ENCODE peak calls at places on chromosome 21, in eight cellular contexts. F is bronchial epithelial cell; E is left ventricle myocardium inferior; N is kidney epithelial cell; B is lower lobe of right lung; T is fibroblast of the aortic adventitia; U is CD8-positive, alpha-beta T cell; D is heart right ventricle. M is an unnamed sample.

GRCh38 chr21:33123396-33124120 is 53.6 kb downstream of the OLIG1 start:
- DNase-seq in F (peak; percentile 19), E (no peak), N (no peak), B (no peak), T (no peak), U (no peak), D (no peak), M (no peak)

GRCh38 chr21:35046223-35046690 is 2.8 kb downstream of the RUNX1 start:
- DNase-seq in F (no peak), E (no peak), N (no peak), B (no peak), T (no peak), U (no peak), D (no peak), M (no peak)

GRCh38 chr21:42616366-42617340 is 36.8 kb upstream of the PDE9A start:
- DNase-seq in F (no peak), E (no peak), N (no peak), B (no peak), T (no peak), U (peak; percentile 64), D (no peak), M (no peak)

GRCh38 chr21:35303085-35303484 is 254.0 kb upstream of the RUNX1 start:
- DNase-seq in F (peak; percentile 97), E (no peak), N (no peak), B (no peak), T (peak; percentile 84), U (no peak), D (no peak), M (no peak)

GRCh38 chr21:33761104-33762036 is 119.1 kb downstream of the ITSN1 start:
- DNase-seq in F (peak; percentile 95), E (no peak), N (peak; percentile 98), B (no peak), T (peak; percentile 97), U (no peak), D (peak; percentile 34), M (no peak)

GRCh38 chr21:35404247-35404646 is 355.1 kb upstream of the RUNX1 start:
- DNase-seq in F (no peak), E (no peak), N (no peak), B (no peak), T (no peak), U (no peak), D (no peak), M (no peak)

GRCh38 chr21:37546949-37547614 is 180.5 kb downstream of the DYRK1A start:
- DNase-seq in F (no peak), E (no peak), N (peak; percentile 54), B (no peak), T (peak; percentile 20), U (no peak), D (no peak), M (no peak)

GRCh38 chr21:14480601-14481000 is 65.5 kb downstream of the SAMSN1 start:
- DNase-seq in F (peak; percentile 56), E (no peak), N (no peak), B (no peak), T (peak; percentile 1), U (no peak), D (no peak), M (no peak)

GRCh38 chr21:15003463-15004135 is 61.2 kb downstream of the NRIP1 start:
- DNase-seq in F (no peak), E (no peak), N (no peak), B (no peak), T (no peak), U (no peak), D (no peak), M (no peak)

GRCh38 chr21:34613679-34614442 is 1.1 kb downstream of the RCAN1 start:
- DNase-seq in F (peak; percentile 17), E (no peak), N (no peak), B (no peak), T (no peak), U (no peak), D (no peak), M (no peak)

GRCh38 chr21:33021150-33021549 is 4.6 kb upstream of the OLIG2 start:
- DNase-seq in F (no peak), E (no peak), N (no peak), B (no peak), T (no peak), U (no peak), D (no peak), M (no peak)

GRCh38 chr21:35257413-35257812 is 208.3 kb upstream of the RUNX1 start:
- DNase-seq in F (peak; percentile 96), E (peak; percentile 42), N (peak; percentile 73), B (peak; percentile 48), T (peak; percentile 98), U (no peak), D (peak; percentile 53), M (no peak)

GRCh38 chr21:15141236-15141970 is 76.6 kb upstream of the NRIP1 start:
- DNase-seq in F (peak; percentile 73), E (no peak), N (no peak), B (peak; percentile 62), T (no peak), U (no peak), D (no peak), M (no peak)

GRCh38 chr21:42091899-42092508 is 20.9 kb downstream of the UMODL1 start:
- DNase-seq in F (no peak), E (no peak), N (peak; percentile 5), B (no peak), T (no peak), U (no peak), D (no peak), M (no peak)

GRCh38 chr21:41712730-41713129 is 54.1 kb downstream of the RIPK4 start:
- DNase-seq in F (no peak), E (no peak), N (no peak), B (no peak), T (no peak), U (no peak), D (no peak), M (no peak)

GRCh38 chr21:42513985-42514882 is 582 bp downstream of the SLC37A1 start:
- DNase-seq in F (no peak), E (peak; percentile 58), N (no peak), B (peak; percentile 75), T (peak; percentile 9), U (peak; percentile 72), D (peak; percentile 41), M (no peak)

DNA sequence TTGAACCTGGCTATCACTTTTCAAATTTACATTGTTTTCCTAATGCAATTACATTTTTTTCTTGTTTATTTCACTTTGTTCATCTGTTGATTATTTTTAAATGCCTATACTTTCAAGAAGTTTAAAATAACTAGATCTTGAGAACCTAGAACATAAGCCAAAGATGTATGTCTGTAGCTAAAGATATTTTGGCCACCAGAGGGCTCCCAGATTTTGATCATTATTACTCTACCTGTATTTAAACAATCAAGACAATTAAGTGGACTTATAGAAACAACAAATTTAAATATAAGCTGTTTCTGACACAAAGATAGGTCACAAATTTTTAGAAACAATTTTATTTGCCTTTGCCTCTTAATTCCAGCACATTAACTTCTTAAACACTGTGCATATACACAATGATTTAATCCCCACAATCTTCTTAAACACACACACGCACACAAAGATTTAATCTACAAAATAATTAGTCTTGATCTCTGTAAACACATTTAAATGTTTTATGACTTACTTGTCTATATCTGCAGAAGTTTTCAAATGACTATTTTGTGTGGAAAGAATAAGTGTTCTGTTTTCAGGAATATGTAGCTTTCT is 380.0 kb downstream of the DSCAM start:
- DNase-seq in F (peak; percentile 44), E (no peak), N (no peak), B (no peak), T (no peak), U (no peak), D (peak; percentile 7), M (no peak)
- TF ChIP-seq CTCF in F (peak; percentile 23), E (peak; percentile 58), N (peak; percentile 51), B (peak; percentile 44), T (no peak), U (no peak), D (no peak), M (no peak)

DNA sequence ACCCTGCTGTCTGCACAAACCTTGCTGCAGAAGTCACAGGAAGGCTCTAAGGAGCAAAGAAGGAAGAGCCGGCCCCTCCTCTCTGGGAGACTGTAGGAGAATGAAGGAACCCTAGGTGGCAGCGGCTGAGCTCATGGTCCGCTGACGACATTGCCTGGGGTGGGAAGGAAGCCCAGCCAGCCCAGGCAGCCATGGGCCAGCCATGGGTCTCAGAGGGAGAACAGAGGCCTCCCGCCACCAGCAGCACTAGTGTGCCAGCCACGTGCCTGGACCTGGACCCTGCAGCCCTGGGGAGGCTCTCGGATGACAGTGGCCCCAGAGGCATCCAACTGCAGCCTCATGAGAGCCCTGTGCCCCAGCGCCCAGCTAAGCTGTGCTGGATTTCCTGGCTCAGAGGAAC is 49.2 kb upstream of the POFUT2 start:
- DNase-seq in F (no peak), E (peak; percentile 38), N (no peak), B (peak; percentile 24), T (no peak), U (no peak), D (no peak), M (no peak)
- TF ChIP-seq CTCF in F (no peak), E (no peak), N (peak; percentile 17), B (no peak), T (no peak), U (no peak), D (no peak), M (no peak)

GRCh38 chr21:31658053-31658452 is 1.4 kb upstream of the SOD1 start:
- DNase-seq in F (no peak), E (no peak), N (no peak), B (no peak), T (no peak), U (no peak), D (no peak), M (no peak)

GRCh38 chr21:31656199-31657095 is 3.0 kb upstream of the SOD1 start:
- DNase-seq in F (no peak), E (no peak), N (no peak), B (no peak), T (peak; percentile 44), U (no peak), D (no peak), M (no peak)

GRCh38 chr21:31660134-31660565 is 657 bp downstream of the SOD1 start:
- DNase-seq in F (peak; percentile 4), E (no peak), N (no peak), B (no peak), T (no peak), U (peak; percentile 67), D (peak; percentile 36), M (no peak)

GRCh38 chr21:31663584-31664249 is 4.2 kb downstream of the SOD1 start:
- DNase-seq in F (no peak), E (no peak), N (no peak), B (no peak), T (no peak), U (no peak), D (no peak), M (no peak)

GRCh38 chr21:31659286-31660133 is at the start of gene SOD1:
- DNase-seq in F (peak; percentile 74), E (peak; percentile 97), N (peak; percentile 61), B (peak; percentile 96), T (peak; percentile 91), U (peak; percentile 98), D (peak; percentile 96), M (peak; percentile 91)
- TF ChIP-seq CTCF in F (no peak), E (peak; percentile 47), N (no peak), B (peak; percentile 33), T (no peak), U (no peak), D (peak; percentile 26), M (no peak)

DNA sequence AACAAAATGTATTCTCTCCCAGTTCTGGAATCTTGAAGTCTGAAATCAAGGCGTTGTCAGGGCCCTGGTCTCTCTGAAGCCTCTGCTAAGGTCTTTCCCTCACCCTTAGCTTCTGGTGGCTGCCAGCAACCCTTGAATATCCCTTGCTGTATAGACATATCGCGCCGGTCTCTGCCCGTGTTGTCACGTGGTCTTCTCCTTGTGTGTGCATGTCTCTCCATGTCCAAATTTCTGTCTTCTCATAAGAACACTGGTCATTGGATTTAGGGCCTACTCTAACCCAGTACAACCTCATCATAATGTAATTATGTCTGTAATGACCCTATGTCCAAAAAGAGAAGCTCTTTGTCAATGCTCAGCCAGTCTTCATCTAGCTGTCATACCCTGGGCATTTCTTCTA is 85.7 kb upstream of the ETS2 start:
- DNase-seq in F (no peak), E (no peak), N (no peak), B (no peak), T (no peak), U (no peak), D (no peak), M (no peak)
- TF ChIP-seq CTCF in F (no peak), E (no peak), N (no peak), B (no peak), T (no peak), U (no peak), D (no peak), M (no peak)

M was measured in D721Med.